ENCODE peak calls at places on chromosomes 6 and 20, in six cellular contexts. O is OCI-LY7, D is cardiac muscle cell, M is fibroblast of pulmonary artery, A is astrocyte of the spinal cord, T is SK-N-SH. G is an unnamed sample.

GRCh38 chr6:109024368-109024767 is 70.3 kb downstream of the SESN1 start:
- DNase-seq in T (no peak), O (no peak), D (no peak), A (no peak), M (no peak), G (no peak)

GRCh38 chr6:142302427-142303190 is 802 bp downstream of the ADGRG6 start:
- DNase-seq in A (no peak), D (no peak), M (no peak), O (no peak), T (no peak), G (no peak)

GRCh38 chr6:166360243-166361079 is 18.1 kb upstream of the SFT2D1 start:
- DNase-seq in M (no peak), T (no peak), O (no peak), A (peak; percentile 71), D (peak; percentile 37), G (no peak)

GRCh38 chr6:133312006-133312405 is 70.8 kb downstream of the EYA4 start:
- DNase-seq in O (no peak), A (no peak), T (no peak), M (no peak), D (no peak), G (no peak)

GRCh38 chr6:149271348-149272340 is 45.9 kb upstream of the TAB2 start:
- DNase-seq in D (peak; percentile 84), T (no peak), O (peak; percentile 21), A (peak; percentile 13), M (peak; percentile 61), G (no peak)

GRCh38 chr6:15427360-15428070 is 181.6 kb downstream of the JARID2 start:
- DNase-seq in T (no peak), O (peak; percentile 44), A (no peak), D (no peak), M (peak; percentile 22), G (no peak)

GRCh38 chr6:163759542-163759941 is 345.0 kb downstream of the QKI start:
- DNase-seq in M (no peak), O (no peak), A (no peak), T (no peak), D (no peak), G (no peak)

GRCh38 chr6:152246554-152247337 is 390.4 kb downstream of the SYNE1 start:
- DNase-seq in A (no peak), T (no peak), M (peak; percentile 63), D (peak; percentile 55), O (no peak), G (no peak)

GRCh38 chr20:57223648-57224489 is 42.6 kb downstream of the BMP7 start:
- DNase-seq in M (no peak), A (no peak), D (peak; percentile 12), T (no peak), O (peak; percentile 41), G (no peak)

GRCh38 chr6:160111812-160112211 is 9.8 kb upstream of the SLC22A1 start:
- DNase-seq in O (no peak), A (no peak), M (no peak), T (no peak), D (no peak), G (no peak)

GRCh38 chr6:85452441-85452881 is 2.6 kb downstream of the NT5E start:
- DNase-seq in T (no peak), O (no peak), D (peak; percentile 51), M (peak; percentile 53), A (peak; percentile 80), G (no peak)

GRCh38 chr20:9360427-9360826 is 154.0 kb upstream of the LAMP5 start:
- DNase-seq in M (no peak), A (peak; percentile 26), O (no peak), T (no peak), D (no peak), G (no peak)

GRCh38 chr6:111480988-111481830 is 1.8 kb downstream of the REV3L start:
- DNase-seq in M (no peak), O (peak; percentile 27), T (no peak), D (no peak), A (no peak), G (no peak)

GRCh38 chr6:19668710-19669109 is 168.5 kb upstream of the ID4 start:
- DNase-seq in O (no peak), M (peak; percentile 35), D (peak; percentile 55), T (no peak), A (no peak), G (no peak)

GRCh38 chr6:91781946-91782345 is 1195.1 kb upstream of the MAP3K7 start:
- DNase-seq in T (no peak), M (no peak), D (no peak), O (no peak), A (no peak), G (no peak)

GRCh38 chr6:35728663-35729348 is 8.0 kb upstream of the ARMC12 start:
- DNase-seq in A (no peak), D (no peak), T (peak; percentile 42), O (peak; percentile 85), M (no peak), G (peak; percentile 84)

GRCh38 chr20:38034961-38035360 is 1.4 kb downstream of the RPRD1B start:
- DNase-seq in D (no peak), T (no peak), A (no peak), M (no peak), O (peak; percentile 7), G (no peak)

GRCh38 chr20:49668181-49668877 is 45.3 kb downstream of the B4GALT5 start:
- DNase-seq in A (no peak), D (no peak), T (no peak), M (no peak), O (peak; percentile 74), G (no peak)

GRCh38 chr6:41682966-41683459 is 44.7 kb downstream of the MDFI start:
- DNase-seq in A (no peak), D (peak; percentile 30), T (no peak), M (no peak), O (no peak), G (no peak)

GRCh38 chr6:45630801-45631200 is 253.1 kb upstream of the SUPT3H start:
- DNase-seq in M (no peak), O (no peak), T (no peak), D (no peak), A (no peak), G (no peak)

GRCh38 chr20:48359692-48360337 is 468.0 kb downstream of the PREX1 start:
- DNase-seq in M (no peak), O (peak; percentile 74), T (no peak), D (no peak), A (no peak), G (no peak)

GRCh38 chr20:44785768-44786167 is 24.6 kb downstream of the RIMS4 start:
- DNase-seq in M (peak; percentile 7), A (no peak), D (peak; percentile 13), T (peak; percentile 84), O (no peak), G (no peak)

GRCh38 chr6:153150767-153151440 is 19.8 kb upstream of the RGS17 start:
- DNase-seq in T (peak; percentile 66), D (no peak), O (no peak), A (no peak), M (no peak), G (no peak)

GRCh38 chr6:67854098-67854497 is 781.0 kb upstream of the ADGRB3 start:
- DNase-seq in A (no peak), T (no peak), M (no peak), D (no peak), O (no peak), G (no peak)

GRCh38 chr6:40586800-40587201 is 363 bp downstream of the LRFN2 start:
- DNase-seq in A (no peak), O (no peak), D (no peak), M (no peak), T (peak; percentile 72), G (no peak)

GRCh38 chr20:46998497-46999190 is 104.0 kb downstream of the EYA2 start:
- DNase-seq in M (no peak), A (no peak), T (no peak), D (no peak), O (no peak), G (no peak)

GRCh38 chr6:19336579-19336978 is 500.6 kb upstream of the ID4 start:
- DNase-seq in M (no peak), A (no peak), D (no peak), T (no peak), O (no peak), G (no peak)

GRCh38 chr6:41039060-41039998 is at the start of gene UNC5CL:
- DNase-seq in O (peak; percentile 67), A (no peak), D (peak; percentile 30), T (peak; percentile 45), M (peak; percentile 29), G (peak; percentile 32)

GRCh38 chr20:61813791-61814190 is 251.9 kb downstream of the TAF4 start:
- DNase-seq in M (no peak), A (no peak), D (no peak), O (no peak), T (no peak), G (no peak)
- H3K4me3 ChIP-seq in M (no peak overlapping the region), A (no peak overlapping the region), D (no peak overlapping the region), O (no peak overlapping the region), T (no peak overlapping the region), G (no peak overlapping the region)

DNA sequence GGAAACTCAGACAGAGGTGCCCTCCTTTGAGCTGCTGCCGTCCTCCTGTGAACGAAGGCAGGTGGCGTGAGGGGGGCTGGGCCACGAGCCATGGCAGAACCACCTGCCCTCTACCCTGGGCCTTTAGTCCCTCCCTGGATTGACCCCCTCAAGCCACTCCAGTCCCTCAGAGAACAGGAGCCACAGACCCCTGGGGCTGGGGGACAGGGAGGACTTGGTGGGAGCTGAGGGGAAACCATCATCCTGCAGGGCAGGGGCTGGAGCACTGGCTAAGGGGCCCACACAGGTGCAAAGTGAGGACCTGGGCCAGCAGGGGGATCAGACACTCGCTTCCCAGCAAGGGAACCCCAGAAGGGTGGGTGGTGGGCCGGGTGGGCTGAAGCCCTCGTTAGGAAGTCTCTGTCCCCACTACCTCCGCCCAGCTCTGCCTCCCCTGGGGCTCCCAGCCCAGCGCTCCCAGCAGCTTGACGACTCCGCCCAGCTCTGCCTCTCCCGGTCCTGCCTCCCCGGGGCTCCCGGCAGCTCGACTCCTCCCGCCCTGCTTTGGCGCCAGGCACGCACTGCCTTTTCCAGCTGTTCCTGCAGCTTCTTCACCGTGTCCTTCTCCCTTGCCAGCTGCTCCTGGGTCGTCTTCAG is 44.4 kb downstream of the DSTN start:
- DNase-seq in T (peak; percentile 14), D (peak; percentile 54), O (no peak), M (peak; percentile 39), A (peak; percentile 23), G (no peak)
- H3K4me3 ChIP-seq in T (no peak overlapping the region), D (no peak overlapping the region), O (no peak overlapping the region), M (no peak overlapping the region), A (no peak overlapping the region), G (no peak overlapping the region)

DNA sequence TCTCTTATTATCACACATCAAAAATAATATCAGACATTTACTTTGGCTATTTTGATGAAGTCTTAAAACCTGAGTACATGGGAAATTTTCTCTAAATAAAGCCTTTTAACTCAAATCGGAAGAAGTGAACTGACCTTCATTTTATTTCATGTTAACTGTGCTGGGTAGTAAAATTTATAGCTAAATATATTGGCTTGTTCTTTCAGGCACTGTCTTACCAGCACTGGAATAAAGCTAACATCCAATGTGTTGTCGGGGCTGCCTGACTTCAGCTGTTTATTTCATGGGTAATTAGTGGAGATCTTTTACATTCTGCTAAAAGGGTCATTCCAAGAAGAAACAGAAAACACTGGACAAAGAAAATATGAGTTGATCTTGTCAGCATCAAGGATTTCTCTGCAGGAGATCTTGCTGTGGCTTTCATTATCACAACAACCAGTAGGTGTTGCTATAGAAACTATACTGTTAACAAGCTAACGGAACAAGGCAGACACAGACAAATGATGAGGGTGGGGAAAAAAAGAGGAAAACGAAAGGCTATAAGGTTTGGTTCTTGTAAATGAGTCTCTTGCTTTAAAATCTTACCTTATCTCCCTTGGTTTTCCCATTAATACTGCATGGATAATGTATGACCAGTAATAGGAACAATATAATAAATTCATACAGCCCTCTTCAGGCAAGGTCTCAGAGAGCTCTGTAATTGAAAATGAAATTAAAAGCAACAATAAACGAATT is 206.9 kb downstream of the SIM1 start:
- DNase-seq in O (peak; percentile 1), T (no peak), M (peak; percentile 71), A (peak; percentile 86), D (peak; percentile 81), G (peak; percentile 61)
- H3K4me3 ChIP-seq in O (no peak overlapping the region), T (peak overlapping the region; percentile 12), M (peak overlapping the region; percentile 32), A (no peak overlapping the region), D (no peak overlapping the region), G (peak overlapping the region; percentile 26)

GRCh38 chr20:4811661-4812181 is 90.0 kb downstream of the PRND start:
- DNase-seq in D (no peak), O (peak; percentile 82), M (no peak), T (no peak), A (no peak), G (peak; percentile 75)
- H3K4me3 ChIP-seq in D (no peak overlapping the region), O (peak overlapping the region; percentile 75), M (no peak overlapping the region), T (no peak overlapping the region), A (no peak overlapping the region), G (no peak overlapping the region)